ENCODE peak calls at places on chromosomes 4 and X, in five cellular contexts. One of them, this sample, is unnamed.

GRCh38 chr4:158941321-158941720 is 161.6 kb upstream of the RAPGEF2 start:
- ATAC-seq in activated naive CD8-positive, alpha-beta T cell treated with anti-CD3 and anti-CD28 coated beads, Interleukin-2, amount 10 ng/mL, durations not matched to agents 7 days and 5 days: no peak
- ATAC-seq in sciatic nerve: no peak
- ATAC-seq in activated CD8-positive, alpha-beta T cell treated with anti-CD3 and anti-CD28 coated beads for 36 hours: no peak
- ATAC-seq in aorta: no peak
- ATAC-seq in this sample: no peak

GRCh38 chr4:86872135-86872534 is 20.1 kb downstream of the C4orf36 start:
- ATAC-seq in activated naive CD8-positive, alpha-beta T cell treated with anti-CD3 and anti-CD28 coated beads, Interleukin-2, amount 10 ng/mL, durations not matched to agents 7 days and 5 days: no peak
- ATAC-seq in sciatic nerve: peak
- ATAC-seq in activated CD8-positive, alpha-beta T cell treated with anti-CD3 and anti-CD28 coated beads for 36 hours: no peak
- ATAC-seq in aorta: no peak
- ATAC-seq in this sample: no peak

GRCh38 chr4:2767046-2767704 is 11.0 kb upstream of the TNIP2 start:
- ATAC-seq in activated naive CD8-positive, alpha-beta T cell treated with anti-CD3 and anti-CD28 coated beads, Interleukin-2, amount 10 ng/mL, durations not matched to agents 7 days and 5 days: no peak
- ATAC-seq in sciatic nerve: no peak
- ATAC-seq in activated CD8-positive, alpha-beta T cell treated with anti-CD3 and anti-CD28 coated beads for 36 hours: no peak
- ATAC-seq in aorta: no peak
- ATAC-seq in this sample: no peak

GRCh38 chr4:86338989-86339388 is 20.9 kb downstream of the MAPK10 start:
- ATAC-seq in activated naive CD8-positive, alpha-beta T cell treated with anti-CD3 and anti-CD28 coated beads, Interleukin-2, amount 10 ng/mL, durations not matched to agents 7 days and 5 days: no peak
- ATAC-seq in sciatic nerve: peak
- ATAC-seq in activated CD8-positive, alpha-beta T cell treated with anti-CD3 and anti-CD28 coated beads for 36 hours: no peak
- ATAC-seq in aorta: peak
- ATAC-seq in this sample: peak

GRCh38 chr4:17807446-17807845 is 3.1 kb downstream of the DCAF16 start:
- ATAC-seq in activated naive CD8-positive, alpha-beta T cell treated with anti-CD3 and anti-CD28 coated beads, Interleukin-2, amount 10 ng/mL, durations not matched to agents 7 days and 5 days: no peak
- ATAC-seq in sciatic nerve: no peak
- ATAC-seq in activated CD8-positive, alpha-beta T cell treated with anti-CD3 and anti-CD28 coated beads for 36 hours: no peak
- ATAC-seq in aorta: no peak
- ATAC-seq in this sample: no peak

GRCh38 chr4:25783943-25784342 is 78.8 kb downstream of the SEL1L3 start:
- ATAC-seq in activated naive CD8-positive, alpha-beta T cell treated with anti-CD3 and anti-CD28 coated beads, Interleukin-2, amount 10 ng/mL, durations not matched to agents 7 days and 5 days: peak
- ATAC-seq in sciatic nerve: no peak
- ATAC-seq in activated CD8-positive, alpha-beta T cell treated with anti-CD3 and anti-CD28 coated beads for 36 hours: peak
- ATAC-seq in aorta: no peak
- ATAC-seq in this sample: no peak

GRCh38 chr4:36325499-36325898 is 44.1 kb downstream of the DTHD1 start:
- ATAC-seq in activated naive CD8-positive, alpha-beta T cell treated with anti-CD3 and anti-CD28 coated beads, Interleukin-2, amount 10 ng/mL, durations not matched to agents 7 days and 5 days: no peak
- ATAC-seq in sciatic nerve: peak
- ATAC-seq in activated CD8-positive, alpha-beta T cell treated with anti-CD3 and anti-CD28 coated beads for 36 hours: peak
- ATAC-seq in aorta: no peak
- ATAC-seq in this sample: no peak

GRCh38 chrX:150607200-150607599 is 38.8 kb downstream of the MTM1 start:
- ATAC-seq in activated naive CD8-positive, alpha-beta T cell treated with anti-CD3 and anti-CD28 coated beads, Interleukin-2, amount 10 ng/mL, durations not matched to agents 7 days and 5 days: no peak
- ATAC-seq in sciatic nerve: no peak
- ATAC-seq in activated CD8-positive, alpha-beta T cell treated with anti-CD3 and anti-CD28 coated beads for 36 hours: no peak
- ATAC-seq in aorta: no peak
- ATAC-seq in this sample: no peak

GRCh38 chr4:166724369-166724768 is 509.9 kb downstream of the SPOCK3 start:
- ATAC-seq in activated naive CD8-positive, alpha-beta T cell treated with anti-CD3 and anti-CD28 coated beads, Interleukin-2, amount 10 ng/mL, durations not matched to agents 7 days and 5 days: no peak
- ATAC-seq in sciatic nerve: no peak
- ATAC-seq in activated CD8-positive, alpha-beta T cell treated with anti-CD3 and anti-CD28 coated beads for 36 hours: no peak
- ATAC-seq in aorta: no peak
- ATAC-seq in this sample: no peak

GRCh38 chr4:147855670-147856069 is 123.8 kb downstream of the ARHGAP10 start:
- ATAC-seq in activated naive CD8-positive, alpha-beta T cell treated with anti-CD3 and anti-CD28 coated beads, Interleukin-2, amount 10 ng/mL, durations not matched to agents 7 days and 5 days: no peak
- ATAC-seq in sciatic nerve: peak
- ATAC-seq in activated CD8-positive, alpha-beta T cell treated with anti-CD3 and anti-CD28 coated beads for 36 hours: no peak
- ATAC-seq in aorta: no peak
- ATAC-seq in this sample: peak

GRCh38 chr4:33725861-33726260 is 2518.5 kb downstream of the ARAP2 start:
- ATAC-seq in activated naive CD8-positive, alpha-beta T cell treated with anti-CD3 and anti-CD28 coated beads, Interleukin-2, amount 10 ng/mL, durations not matched to agents 7 days and 5 days: no peak
- ATAC-seq in sciatic nerve: no peak
- ATAC-seq in activated CD8-positive, alpha-beta T cell treated with anti-CD3 and anti-CD28 coated beads for 36 hours: no peak
- ATAC-seq in aorta: no peak
- ATAC-seq in this sample: no peak

GRCh38 chrX:117510453-117510852 is 606.2 kb downstream of the KLHL13 start:
- ATAC-seq in activated naive CD8-positive, alpha-beta T cell treated with anti-CD3 and anti-CD28 coated beads, Interleukin-2, amount 10 ng/mL, durations not matched to agents 7 days and 5 days: no peak
- ATAC-seq in sciatic nerve: no peak
- ATAC-seq in activated CD8-positive, alpha-beta T cell treated with anti-CD3 and anti-CD28 coated beads for 36 hours: no peak
- ATAC-seq in aorta: no peak
- ATAC-seq in this sample: no peak

GRCh38 chr4:3246458-3247398 is 2.2 kb upstream of the MSANTD1 start:
- ATAC-seq in activated naive CD8-positive, alpha-beta T cell treated with anti-CD3 and anti-CD28 coated beads, Interleukin-2, amount 10 ng/mL, durations not matched to agents 7 days and 5 days: no peak
- ATAC-seq in sciatic nerve: no peak
- ATAC-seq in activated CD8-positive, alpha-beta T cell treated with anti-CD3 and anti-CD28 coated beads for 36 hours: no peak
- ATAC-seq in aorta: no peak
- ATAC-seq in this sample: no peak

GRCh38 chr4:8579526-8580320 is 469 bp upstream of the GPR78 start:
- ATAC-seq in activated naive CD8-positive, alpha-beta T cell treated with anti-CD3 and anti-CD28 coated beads, Interleukin-2, amount 10 ng/mL, durations not matched to agents 7 days and 5 days: no peak
- ATAC-seq in sciatic nerve: no peak
- ATAC-seq in activated CD8-positive, alpha-beta T cell treated with anti-CD3 and anti-CD28 coated beads for 36 hours: no peak
- ATAC-seq in aorta: no peak
- ATAC-seq in this sample: no peak

GRCh38 chr4:159495515-159496236 is 392.8 kb downstream of the RAPGEF2 start:
- ATAC-seq in activated naive CD8-positive, alpha-beta T cell treated with anti-CD3 and anti-CD28 coated beads, Interleukin-2, amount 10 ng/mL, durations not matched to agents 7 days and 5 days: no peak
- ATAC-seq in sciatic nerve: peak
- ATAC-seq in activated CD8-positive, alpha-beta T cell treated with anti-CD3 and anti-CD28 coated beads for 36 hours: no peak
- ATAC-seq in aorta: peak
- ATAC-seq in this sample: no peak

GRCh38 chrX:103640401-103641155 is 11.8 kb downstream of the TCEAL1 start:
- ATAC-seq in activated naive CD8-positive, alpha-beta T cell treated with anti-CD3 and anti-CD28 coated beads, Interleukin-2, amount 10 ng/mL, durations not matched to agents 7 days and 5 days: no peak
- ATAC-seq in sciatic nerve: no peak
- ATAC-seq in activated CD8-positive, alpha-beta T cell treated with anti-CD3 and anti-CD28 coated beads for 36 hours: no peak
- ATAC-seq in aorta: no peak
- ATAC-seq in this sample: no peak

GRCh38 chr4:106421441-106422296 is 53.1 kb upstream of the GIMD1 start:
- ATAC-seq in activated naive CD8-positive, alpha-beta T cell treated with anti-CD3 and anti-CD28 coated beads, Interleukin-2, amount 10 ng/mL, durations not matched to agents 7 days and 5 days: no peak
- ATAC-seq in sciatic nerve: no peak
- ATAC-seq in activated CD8-positive, alpha-beta T cell treated with anti-CD3 and anti-CD28 coated beads for 36 hours: no peak
- ATAC-seq in aorta: no peak
- ATAC-seq in this sample: no peak

GRCh38 chr4:15754323-15754722 is 23.8 kb upstream of the CD38 start:
- ATAC-seq in activated naive CD8-positive, alpha-beta T cell treated with anti-CD3 and anti-CD28 coated beads, Interleukin-2, amount 10 ng/mL, durations not matched to agents 7 days and 5 days: peak
- ATAC-seq in sciatic nerve: peak
- ATAC-seq in activated CD8-positive, alpha-beta T cell treated with anti-CD3 and anti-CD28 coated beads for 36 hours: peak
- ATAC-seq in aorta: no peak
- ATAC-seq in this sample: no peak

GRCh38 chrX:56764153-56764974 is 35.3 kb downstream of the NBDY start:
- ATAC-seq in activated naive CD8-positive, alpha-beta T cell treated with anti-CD3 and anti-CD28 coated beads, Interleukin-2, amount 10 ng/mL, durations not matched to agents 7 days and 5 days: peak
- ATAC-seq in sciatic nerve: peak
- ATAC-seq in activated CD8-positive, alpha-beta T cell treated with anti-CD3 and anti-CD28 coated beads for 36 hours: peak
- ATAC-seq in aorta: peak
- ATAC-seq in this sample: peak

GRCh38 chr4:61572160-61572559 is 372.0 kb downstream of the ADGRL3 start:
- ATAC-seq in activated naive CD8-positive, alpha-beta T cell treated with anti-CD3 and anti-CD28 coated beads, Interleukin-2, amount 10 ng/mL, durations not matched to agents 7 days and 5 days: no peak
- ATAC-seq in sciatic nerve: no peak
- ATAC-seq in activated CD8-positive, alpha-beta T cell treated with anti-CD3 and anti-CD28 coated beads for 36 hours: no peak
- ATAC-seq in aorta: no peak
- ATAC-seq in this sample: no peak

GRCh38 chr4:110515676-110516075 is 39.7 kb downstream of the ENPEP start:
- ATAC-seq in activated naive CD8-positive, alpha-beta T cell treated with anti-CD3 and anti-CD28 coated beads, Interleukin-2, amount 10 ng/mL, durations not matched to agents 7 days and 5 days: no peak
- ATAC-seq in sciatic nerve: no peak
- ATAC-seq in activated CD8-positive, alpha-beta T cell treated with anti-CD3 and anti-CD28 coated beads for 36 hours: peak
- ATAC-seq in aorta: no peak
- ATAC-seq in this sample: peak

GRCh38 chrX:56107320-56107719 is 124.8 kb upstream of the KLF8 start:
- ATAC-seq in activated naive CD8-positive, alpha-beta T cell treated with anti-CD3 and anti-CD28 coated beads, Interleukin-2, amount 10 ng/mL, durations not matched to agents 7 days and 5 days: no peak
- ATAC-seq in sciatic nerve: no peak
- ATAC-seq in activated CD8-positive, alpha-beta T cell treated with anti-CD3 and anti-CD28 coated beads for 36 hours: no peak
- ATAC-seq in aorta: no peak
- ATAC-seq in this sample: no peak

GRCh38 chr4:106707776-106708603 is 328.1 kb downstream of the DKK2 start:
- ATAC-seq in activated naive CD8-positive, alpha-beta T cell treated with anti-CD3 and anti-CD28 coated beads, Interleukin-2, amount 10 ng/mL, durations not matched to agents 7 days and 5 days: no peak
- ATAC-seq in sciatic nerve: peak
- ATAC-seq in activated CD8-positive, alpha-beta T cell treated with anti-CD3 and anti-CD28 coated beads for 36 hours: no peak
- ATAC-seq in aorta: peak
- ATAC-seq in this sample: no peak

GRCh38 chr4:159127745-159128518 is 25.1 kb downstream of the RAPGEF2 start:
- ATAC-seq in activated naive CD8-positive, alpha-beta T cell treated with anti-CD3 and anti-CD28 coated beads, Interleukin-2, amount 10 ng/mL, durations not matched to agents 7 days and 5 days: no peak
- ATAC-seq in sciatic nerve: no peak
- ATAC-seq in activated CD8-positive, alpha-beta T cell treated with anti-CD3 and anti-CD28 coated beads for 36 hours: no peak
- ATAC-seq in aorta: no peak
- ATAC-seq in this sample: no peak

GRCh38 chr4:40552536-40552935 is 77.1 kb downstream of the RBM47 start:
- ATAC-seq in activated naive CD8-positive, alpha-beta T cell treated with anti-CD3 and anti-CD28 coated beads, Interleukin-2, amount 10 ng/mL, durations not matched to agents 7 days and 5 days: no peak
- ATAC-seq in sciatic nerve: no peak
- ATAC-seq in activated CD8-positive, alpha-beta T cell treated with anti-CD3 and anti-CD28 coated beads for 36 hours: no peak
- ATAC-seq in aorta: no peak
- ATAC-seq in this sample: no peak

GRCh38 chr4:182179105-182179504 is 64.1 kb upstream of the TENM3 start:
- ATAC-seq in activated naive CD8-positive, alpha-beta T cell treated with anti-CD3 and anti-CD28 coated beads, Interleukin-2, amount 10 ng/mL, durations not matched to agents 7 days and 5 days: no peak
- ATAC-seq in sciatic nerve: no peak
- ATAC-seq in activated CD8-positive, alpha-beta T cell treated with anti-CD3 and anti-CD28 coated beads for 36 hours: no peak
- ATAC-seq in aorta: no peak
- ATAC-seq in this sample: no peak

GRCh38 chrX:154348114-154348531 is 26.3 kb downstream of the FLNA start:
- ATAC-seq in activated naive CD8-positive, alpha-beta T cell treated with anti-CD3 and anti-CD28 coated beads, Interleukin-2, amount 10 ng/mL, durations not matched to agents 7 days and 5 days: no peak
- ATAC-seq in sciatic nerve: no peak
- ATAC-seq in activated CD8-positive, alpha-beta T cell treated with anti-CD3 and anti-CD28 coated beads for 36 hours: no peak
- ATAC-seq in aorta: no peak
- ATAC-seq in this sample: no peak

GRCh38 chr4:155388162-155388561 is 11.4 kb upstream of the MAP9 start:
- ATAC-seq in activated naive CD8-positive, alpha-beta T cell treated with anti-CD3 and anti-CD28 coated beads, Interleukin-2, amount 10 ng/mL, durations not matched to agents 7 days and 5 days: no peak
- ATAC-seq in sciatic nerve: no peak
- ATAC-seq in activated CD8-positive, alpha-beta T cell treated with anti-CD3 and anti-CD28 coated beads for 36 hours: no peak
- ATAC-seq in aorta: no peak
- ATAC-seq in this sample: no peak

GRCh38 chr4:35565640-35566039 is 678.7 kb downstream of the ARAP2 start:
- ATAC-seq in activated naive CD8-positive, alpha-beta T cell treated with anti-CD3 and anti-CD28 coated beads, Interleukin-2, amount 10 ng/mL, durations not matched to agents 7 days and 5 days: no peak
- ATAC-seq in sciatic nerve: no peak
- ATAC-seq in activated CD8-positive, alpha-beta T cell treated with anti-CD3 and anti-CD28 coated beads for 36 hours: no peak
- ATAC-seq in aorta: no peak
- ATAC-seq in this sample: no peak

GRCh38 chrX:74736450-74736849 is 122.0 kb upstream of the RLIM start:
- ATAC-seq in activated naive CD8-positive, alpha-beta T cell treated with anti-CD3 and anti-CD28 coated beads, Interleukin-2, amount 10 ng/mL, durations not matched to agents 7 days and 5 days: no peak
- ATAC-seq in sciatic nerve: no peak
- ATAC-seq in activated CD8-positive, alpha-beta T cell treated with anti-CD3 and anti-CD28 coated beads for 36 hours: no peak
- ATAC-seq in aorta: no peak
- ATAC-seq in this sample: peak

GRCh38 chr4:82097504-82097903 is 276.3 kb downstream of the HNRNPD start:
- ATAC-seq in activated naive CD8-positive, alpha-beta T cell treated with anti-CD3 and anti-CD28 coated beads, Interleukin-2, amount 10 ng/mL, durations not matched to agents 7 days and 5 days: no peak
- ATAC-seq in sciatic nerve: no peak
- ATAC-seq in activated CD8-positive, alpha-beta T cell treated with anti-CD3 and anti-CD28 coated beads for 36 hours: peak
- ATAC-seq in aorta: no peak
- ATAC-seq in this sample: no peak

GRCh38 chr4:1907848-1908525 is 36.8 kb downstream of the NSD2 start:
- ATAC-seq in activated naive CD8-positive, alpha-beta T cell treated with anti-CD3 and anti-CD28 coated beads, Interleukin-2, amount 10 ng/mL, durations not matched to agents 7 days and 5 days: no peak
- ATAC-seq in sciatic nerve: no peak
- ATAC-seq in activated CD8-positive, alpha-beta T cell treated with anti-CD3 and anti-CD28 coated beads for 36 hours: no peak
- ATAC-seq in aorta: no peak
- ATAC-seq in this sample: no peak

GRCh38 chr4:139922625-139923024 is 231.4 kb downstream of the MAML3 start:
- ATAC-seq in activated naive CD8-positive, alpha-beta T cell treated with anti-CD3 and anti-CD28 coated beads, Interleukin-2, amount 10 ng/mL, durations not matched to agents 7 days and 5 days: no peak
- ATAC-seq in sciatic nerve: no peak
- ATAC-seq in activated CD8-positive, alpha-beta T cell treated with anti-CD3 and anti-CD28 coated beads for 36 hours: no peak
- ATAC-seq in aorta: no peak
- ATAC-seq in this sample: no peak

GRCh38 chr4:76307670-76308014 is 1.1 kb downstream of the STBD1 start:
- ATAC-seq in activated naive CD8-positive, alpha-beta T cell treated with anti-CD3 and anti-CD28 coated beads, Interleukin-2, amount 10 ng/mL, durations not matched to agents 7 days and 5 days: no peak
- ATAC-seq in sciatic nerve: no peak
- ATAC-seq in activated CD8-positive, alpha-beta T cell treated with anti-CD3 and anti-CD28 coated beads for 36 hours: no peak
- ATAC-seq in aorta: no peak
- ATAC-seq in this sample: no peak

GRCh38 chr4:152258804-152259708 is 276.8 kb downstream of the FBXW7 start:
- ATAC-seq in activated naive CD8-positive, alpha-beta T cell treated with anti-CD3 and anti-CD28 coated beads, Interleukin-2, amount 10 ng/mL, durations not matched to agents 7 days and 5 days: no peak
- ATAC-seq in sciatic nerve: no peak
- ATAC-seq in activated CD8-positive, alpha-beta T cell treated with anti-CD3 and anti-CD28 coated beads for 36 hours: no peak
- ATAC-seq in aorta: no peak
- ATAC-seq in this sample: no peak

GRCh38 chrX:130174051-130174704 is 2.4 kb downstream of the RAB33A start:
- ATAC-seq in activated naive CD8-positive, alpha-beta T cell treated with anti-CD3 and anti-CD28 coated beads, Interleukin-2, amount 10 ng/mL, durations not matched to agents 7 days and 5 days: no peak
- ATAC-seq in sciatic nerve: peak
- ATAC-seq in activated CD8-positive, alpha-beta T cell treated with anti-CD3 and anti-CD28 coated beads for 36 hours: no peak
- ATAC-seq in aorta: peak
- ATAC-seq in this sample: peak

GRCh38 chr4:169311643-169312365 is 41.0 kb upstream of the SH3RF1 start:
- ATAC-seq in activated naive CD8-positive, alpha-beta T cell treated with anti-CD3 and anti-CD28 coated beads, Interleukin-2, amount 10 ng/mL, durations not matched to agents 7 days and 5 days: no peak
- ATAC-seq in sciatic nerve: peak
- ATAC-seq in activated CD8-positive, alpha-beta T cell treated with anti-CD3 and anti-CD28 coated beads for 36 hours: no peak
- ATAC-seq in aorta: peak
- ATAC-seq in this sample: peak

GRCh38 chr4:184383497-184384055 is 90.8 kb downstream of the IRF2 start:
- ATAC-seq in activated naive CD8-positive, alpha-beta T cell treated with anti-CD3 and anti-CD28 coated beads, Interleukin-2, amount 10 ng/mL, durations not matched to agents 7 days and 5 days: no peak
- ATAC-seq in sciatic nerve: peak
- ATAC-seq in activated CD8-positive, alpha-beta T cell treated with anti-CD3 and anti-CD28 coated beads for 36 hours: no peak
- ATAC-seq in aorta: peak
- ATAC-seq in this sample: peak

GRCh38 chrX:137565318-137565904 is 516 bp upstream of the ZIC3 start:
- ATAC-seq in activated naive CD8-positive, alpha-beta T cell treated with anti-CD3 and anti-CD28 coated beads, Interleukin-2, amount 10 ng/mL, durations not matched to agents 7 days and 5 days: no peak
- ATAC-seq in sciatic nerve: no peak
- ATAC-seq in activated CD8-positive, alpha-beta T cell treated with anti-CD3 and anti-CD28 coated beads for 36 hours: no peak
- ATAC-seq in aorta: peak
- ATAC-seq in this sample: peak

This sample was measured in gastroesophageal sphincter.